ENCODE peak calls at places on chromosomes 6 and 20, in eight cellular contexts. O is breast epithelium; M is upper lobe of right lung; W is A673; S is cardiac muscle cell; F is ovary; V is CD4-positive, CD25-positive, alpha-beta regulatory T cell; N is neural progenitor cell. C is an unnamed sample. For H3K4me1 and H3K36me3, the result is how much of the 10 kb centered on the place peaks cover.

GRCh38 chr20:19024296-19025035 is 188.0 kb upstream of the SLC24A3 start:
- DNase-seq in O (no peak), M (no peak), W (no peak), S (no peak), F (no peak), V (no peak), N (no peak), C (peak)

GRCh38 chr6:41286544-41287346 is at the start of gene TREM1:
- DNase-seq in O (no peak), M (peak), W (no peak), S (peak), F (no peak), V (no peak), N (no peak), C (peak)

GRCh38 chr20:14687317-14687716 is 349.9 kb upstream of the FLRT3 start:
- DNase-seq in O (no peak), M (no peak), W (no peak), S (no peak), F (no peak), V (no peak), N (no peak), C (no peak)

GRCh38 chr6:118735320-118735719 is 83.9 kb upstream of the CEP85L start:
- DNase-seq in O (no peak), M (no peak), W (peak), S (peak), F (no peak), V (no peak), N (peak), C (no peak)

GRCh38 chr6:134802426-134803058 is 147.4 kb downstream of the ALDH8A1 start:
- DNase-seq in O (no peak), M (no peak), W (no peak), S (no peak), F (no peak), V (no peak), N (no peak), C (no peak)

GRCh38 chr6:21997414-21998037 is 299.3 kb downstream of the PRL start:
- DNase-seq in O (no peak), M (no peak), W (peak), S (no peak), F (no peak), V (no peak), N (no peak), C (no peak)

GRCh38 chr6:135814043-135814442 is 37.5 kb upstream of the PDE7B start:
- DNase-seq in O (no peak), M (no peak), W (no peak), S (no peak), F (no peak), V (no peak), N (no peak), C (peak)

GRCh38 chr20:36824142-36824940 is 50.8 kb upstream of the DSN1 start:
- DNase-seq in O (no peak), M (no peak), W (no peak), S (no peak), F (no peak), V (no peak), N (no peak), C (no peak)

GRCh38 chr6:135038335-135038734 is 16.3 kb downstream of the HBS1L start:
- DNase-seq in O (no peak), M (no peak), W (no peak), S (no peak), F (no peak), V (no peak), N (no peak), C (no peak)

GRCh38 chr20:50737352-50737751 is 6.0 kb downstream of the PARD6B start:
- DNase-seq in O (no peak), M (no peak), W (no peak), S (no peak), F (no peak), V (no peak), N (peak), C (no peak)

GRCh38 chr6:74041420-74041819 is 345.4 kb downstream of the CD109 start:
- DNase-seq in O (no peak), M (no peak), W (no peak), S (no peak), F (no peak), V (no peak), N (peak), C (no peak)

GRCh38 chr20:51272392-51272791 is 249.5 kb upstream of the KCNG1 start:
- DNase-seq in O (no peak), M (no peak), W (peak), S (peak), F (no peak), V (no peak), N (no peak), C (no peak)

GRCh38 chr6:22036699-22037098 is 260.1 kb downstream of the PRL start:
- DNase-seq in O (no peak), M (no peak), W (no peak), S (no peak), F (no peak), V (no peak), N (peak), C (no peak)

GRCh38 chr20:60060593-60060992 is 102.4 kb downstream of the CDH26 start:
- DNase-seq in O (no peak), M (peak), W (no peak), S (no peak), F (no peak), V (no peak), N (no peak), C (peak)

GRCh38 chr6:18119236-18119635 is 3.2 kb downstream of the NHLRC1 start:
- DNase-seq in O (no peak), M (no peak), W (no peak), S (no peak), F (no peak), V (no peak), N (no peak), C (peak)

GRCh38 chr20:49372095-49372734 is 94.4 kb upstream of the ZNFX1 start:
- DNase-seq in O (peak), M (no peak), W (no peak), S (no peak), F (no peak), V (no peak), N (no peak), C (no peak)

GRCh38 chr20:33323236-33323635 is 40.2 kb downstream of the BPIFB1 start:
- DNase-seq in O (no peak), M (no peak), W (no peak), S (no peak), F (no peak), V (no peak), N (no peak), C (no peak)

GRCh38 chr20:47272893-47273590 is 83.5 kb downstream of the ZMYND8 start:
- DNase-seq in O (no peak), M (no peak), W (peak), S (peak), F (peak), V (peak), N (peak), C (peak)

GRCh38 chr6:14455442-14455841 is 337.9 kb downstream of the CD83 start:
- DNase-seq in O (no peak), M (no peak), W (no peak), S (no peak), F (no peak), V (no peak), N (no peak), C (no peak)

GRCh38 chr6:35419431-35419830 is 32.7 kb upstream of the FANCE start:
- DNase-seq in O (no peak), M (no peak), W (peak), S (peak), F (no peak), V (peak), N (peak), C (peak)

GRCh38 chr20:45014671-45015415 is 48.5 kb downstream of the STK4 start:
- DNase-seq in O (no peak), M (no peak), W (no peak), S (peak), F (no peak), V (no peak), N (no peak), C (peak)

GRCh38 chr6:139129284-139129683 is 5.6 kb upstream of the HECA start:
- DNase-seq in O (no peak), M (no peak), W (no peak), S (peak), F (no peak), V (no peak), N (no peak), C (no peak)
- H3K4me1 ChIP-seq in O (under half), M (under half), W (under half), S (under half), F (under half), V (under half), N (under half), C (under half)

DNA sequence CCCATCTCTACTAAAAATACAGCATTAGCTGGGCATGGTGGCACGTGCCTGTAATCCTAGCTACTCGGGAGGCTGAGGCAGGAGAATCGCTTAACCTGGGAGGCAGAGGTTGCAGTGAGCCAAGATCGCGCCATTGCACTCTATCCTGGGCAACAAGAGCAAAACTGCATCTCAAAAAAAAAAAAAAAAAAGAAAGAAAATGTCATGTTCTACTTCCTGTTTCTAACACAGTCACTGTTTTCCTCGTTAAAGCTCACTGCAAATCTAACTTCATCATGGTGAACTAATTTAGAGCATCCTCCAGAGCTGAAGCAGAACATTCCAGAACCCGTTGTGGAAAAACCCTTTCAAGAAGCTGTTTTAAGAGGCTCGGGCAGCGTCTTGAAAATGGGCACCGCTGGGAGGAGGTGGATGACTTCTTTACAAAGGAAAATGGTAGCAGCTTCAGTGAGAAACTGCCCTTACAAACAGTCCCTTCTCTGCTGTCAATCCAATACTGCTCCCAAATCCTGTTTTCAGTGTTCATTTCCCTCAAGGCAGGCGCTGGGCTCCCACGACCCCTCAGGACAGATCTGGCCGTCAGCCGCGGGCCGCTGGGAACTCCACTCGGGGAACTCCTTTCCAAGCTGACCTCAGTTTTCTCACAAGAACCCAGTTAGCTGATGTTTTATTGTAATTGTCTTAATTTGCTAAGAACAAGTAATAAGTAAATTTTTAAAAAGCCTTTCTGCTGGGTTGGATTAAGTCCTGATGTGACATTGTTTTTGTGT is 12.5 kb downstream of the CTSZ start:
- DNase-seq in O (no peak), M (no peak), W (no peak), S (no peak), F (no peak), V (no peak), N (no peak), C (no peak)
- H3K36me3 ChIP-seq in O (under half), M (half or more), W (half or more), S (half or more), F (under half), V (half or more), N (under half), C (under half)

GRCh38 chr6:85680388-85680787 is 37.7 kb upstream of the SYNCRIP start:
- DNase-seq in O (no peak), M (no peak), W (no peak), S (no peak), F (no peak), V (no peak), N (no peak), C (no peak)
- H3K4me1 ChIP-seq in O (under half), M (under half), W (under half), S (under half), F (under half), V (under half), N (under half), C (under half)

DNA sequence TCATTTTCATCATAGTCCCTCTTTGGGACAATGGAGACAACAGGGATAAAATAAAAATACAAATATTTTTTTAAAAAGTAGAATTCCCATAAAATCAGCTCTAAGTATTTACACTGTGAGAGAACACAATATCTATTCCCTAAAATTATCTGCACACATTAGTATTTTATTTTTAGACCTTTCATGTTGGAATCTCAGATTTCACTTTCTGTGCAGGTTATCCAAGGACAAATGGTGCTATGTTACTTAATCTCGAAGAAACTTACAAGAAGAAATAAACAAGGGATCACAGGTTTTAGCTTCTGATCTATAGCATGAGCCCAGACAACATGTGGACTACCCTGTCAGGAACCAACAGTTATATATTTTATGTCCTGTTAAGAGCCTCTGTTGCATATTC is 23.0 kb upstream of the LYRM2 start:
- DNase-seq in O (no peak), M (no peak), W (no peak), S (no peak), F (no peak), V (no peak), N (no peak), C (no peak)
- H3K36me3 ChIP-seq in O (under half), M (half or more), W (half or more), S (half or more), F (under half), V (half or more), N (under half), C (under half)

GRCh38 chr6:80939480-80939879 is 813.0 kb downstream of the TENT5A start:
- DNase-seq in O (no peak), M (no peak), W (no peak), S (no peak), F (no peak), V (no peak), N (no peak), C (no peak)

GRCh38 chr6:80938131-80938530 is 814.4 kb downstream of the TENT5A start:
- DNase-seq in O (no peak), M (no peak), W (no peak), S (no peak), F (no peak), V (no peak), N (no peak), C (no peak)

GRCh38 chr6:80939936-80940335 is 812.5 kb downstream of the TENT5A start:
- DNase-seq in O (no peak), M (no peak), W (no peak), S (no peak), F (no peak), V (no peak), N (no peak), C (no peak)
- H3K4me1 ChIP-seq in O (under half), M (under half), W (under half), S (under half), F (under half), V (under half), N (under half), C (under half)

C was measured in hepatocyte.